ENCODE peak calls at places on chromosome 19, in four cellular contexts. W is ELR, V is Calu3, M is NCI-H2029 treated with DMSO at 0.1 percent for 48 hours. G is an unnamed sample.
A peak's percentile ranks its signal among the peaks of the same experiment; 100 is the strongest.

GRCh38 chr19:17205237-17206140 is 9.7 kb upstream of the USE1 start:
- DNase-seq in M (peak; percentile 9), V (peak; percentile 64), W (peak; percentile 68), G (peak; percentile 46)

GRCh38 chr19:57280913-57281425 is 684 bp downstream of the ZNF460 start:
- DNase-seq in W (peak; percentile 37), V (peak; percentile 56), M (peak; percentile 26), G (no peak)

GRCh38 chr19:48913114-48913513 is 13.0 kb downstream of the NUCB1 start:
- DNase-seq in W (peak; percentile 47), V (no peak), M (no peak), G (no peak)

GRCh38 chr19:19053508-19054314 is 10.1 kb upstream of the SLC25A42 start:
- DNase-seq in M (peak; percentile 21), W (peak; percentile 63), V (peak; percentile 56), G (peak; percentile 57)

GRCh38 chr19:33946535-33947323 is 150.1 kb downstream of the KCTD15 start:
- DNase-seq in M (no peak), W (no peak), V (no peak), G (no peak)

GRCh38 chr19:48372904-48373303 is 8.7 kb downstream of the SYNGR4 start:
- DNase-seq in V (no peak), M (no peak), W (no peak), G (no peak)

GRCh38 chr19:11554160-11554559 is 4.9 kb downstream of the ELOF1 start:
- DNase-seq in V (no peak), W (no peak), M (no peak), G (no peak)

GRCh38 chr19:48108997-48109782 is 1.4 kb downstream of the PLA2G4C start:
- DNase-seq in V (no peak), W (no peak), M (no peak), G (no peak)